ENCODE peak calls at places on chromosomes 6 and 20, in four cellular contexts. Y, S, F and K are unnamed samples.

GRCh38 chr6:82145926-82146452 is 101.6 kb downstream of the IBTK start:
- DNase-seq in Y (no peak), S (no peak), F (no peak), K (no peak)

GRCh38 chr6:558089-558488 is 98.8 kb downstream of the HUS1B start:
- DNase-seq in Y (no peak), S (no peak), F (no peak), K (no peak)

GRCh38 chr20:43991264-43991663 is 76.6 kb downstream of the TOX2 start:
- DNase-seq in Y (no peak), S (no peak), F (no peak), K (no peak)

GRCh38 chr6:111150577-111150976 is 63.3 kb downstream of the SLC16A10 start:
- DNase-seq in Y (no peak), S (no peak), F (no peak), K (no peak)

GRCh38 chr6:99967052-99967451 is 27.0 kb downstream of the MCHR2 start:
- DNase-seq in Y (no peak), S (no peak), F (no peak), K (no peak)

GRCh38 chr6:71589254-71589653 is 297.1 kb upstream of the RIMS1 start:
- DNase-seq in Y (no peak), S (no peak), F (no peak), K (no peak)

GRCh38 chr20:62895539-62895938 is 30.8 kb downstream of the DIDO1 start:
- DNase-seq in Y (no peak), S (no peak), F (no peak), K (no peak)

GRCh38 chr6:130178692-130179091 is 44.1 kb downstream of the SAMD3 start:
- DNase-seq in Y (no peak), S (peak), F (no peak), K (no peak)

GRCh38 chr6:51718533-51718932 is 368.9 kb downstream of the PKHD1 start:
- DNase-seq in Y (no peak), S (no peak), F (no peak), K (no peak)

GRCh38 chr6:50062051-50062450 is 12.3 kb upstream of the DEFB112 start:
- DNase-seq in Y (peak), S (peak), F (no peak), K (peak)

GRCh38 chr6:105769197-105769596 is 316.9 kb upstream of the PRDM1 start:
- DNase-seq in Y (no peak), S (no peak), F (no peak), K (no peak)

GRCh38 chr20:62714006-62714405 is 5.4 kb downstream of the NTSR1 start:
- DNase-seq in Y (no peak), S (no peak), F (no peak), K (no peak)

GRCh38 chr20:6756961-6757595 is 10.4 kb upstream of the BMP2 start:
- DNase-seq in Y (no peak), S (no peak), F (no peak), K (no peak)

DNA sequence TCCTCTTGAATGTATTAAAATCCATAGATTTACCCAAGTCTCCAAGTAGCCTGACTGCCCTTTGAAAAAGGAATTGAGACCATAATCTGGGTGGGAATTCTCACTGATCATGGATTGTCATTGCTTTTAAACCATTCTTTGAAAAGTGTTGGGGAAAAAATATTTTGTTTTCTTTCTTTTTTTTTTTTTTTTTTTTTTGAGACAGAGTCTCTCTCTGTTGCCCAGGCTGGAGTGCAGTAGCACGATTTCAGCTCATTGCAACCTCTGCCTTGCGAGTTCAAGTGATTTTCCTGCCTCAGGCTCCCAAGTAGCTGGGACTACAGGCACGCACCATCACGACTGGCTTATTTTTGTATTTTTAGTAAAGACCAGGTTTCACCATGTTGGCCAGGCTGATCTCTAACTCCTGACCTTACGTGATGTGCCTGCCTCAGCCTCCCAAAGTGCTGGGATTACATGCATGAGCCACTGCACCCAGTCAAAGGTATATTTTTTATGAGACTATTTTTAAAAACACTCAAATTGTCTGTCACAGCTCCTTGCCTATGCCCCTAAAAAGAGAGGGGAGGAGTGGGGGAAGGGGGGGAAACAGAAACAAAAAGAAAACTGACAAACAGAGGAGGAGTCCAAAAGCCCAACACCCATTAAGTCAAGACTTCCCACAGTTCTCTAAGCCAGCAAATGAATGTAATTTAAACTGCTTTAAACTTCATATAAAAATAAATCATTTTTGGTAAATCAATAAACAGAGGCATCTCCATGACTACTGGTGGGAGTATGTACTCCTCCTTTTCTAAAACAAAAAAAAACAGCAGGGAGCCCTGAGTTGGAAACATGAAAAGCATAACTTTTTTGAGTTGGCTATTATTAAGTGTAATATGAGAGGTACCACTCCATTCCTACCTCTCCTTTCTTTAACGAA is 119.4 kb upstream of the PRSS16 start:
- DNase-seq in Y (no peak), S (no peak), F (no peak), K (no peak)
- TF ChIP-seq JUNB in Y (no peak), S (no peak), F (no peak), K (no peak)

DNA sequence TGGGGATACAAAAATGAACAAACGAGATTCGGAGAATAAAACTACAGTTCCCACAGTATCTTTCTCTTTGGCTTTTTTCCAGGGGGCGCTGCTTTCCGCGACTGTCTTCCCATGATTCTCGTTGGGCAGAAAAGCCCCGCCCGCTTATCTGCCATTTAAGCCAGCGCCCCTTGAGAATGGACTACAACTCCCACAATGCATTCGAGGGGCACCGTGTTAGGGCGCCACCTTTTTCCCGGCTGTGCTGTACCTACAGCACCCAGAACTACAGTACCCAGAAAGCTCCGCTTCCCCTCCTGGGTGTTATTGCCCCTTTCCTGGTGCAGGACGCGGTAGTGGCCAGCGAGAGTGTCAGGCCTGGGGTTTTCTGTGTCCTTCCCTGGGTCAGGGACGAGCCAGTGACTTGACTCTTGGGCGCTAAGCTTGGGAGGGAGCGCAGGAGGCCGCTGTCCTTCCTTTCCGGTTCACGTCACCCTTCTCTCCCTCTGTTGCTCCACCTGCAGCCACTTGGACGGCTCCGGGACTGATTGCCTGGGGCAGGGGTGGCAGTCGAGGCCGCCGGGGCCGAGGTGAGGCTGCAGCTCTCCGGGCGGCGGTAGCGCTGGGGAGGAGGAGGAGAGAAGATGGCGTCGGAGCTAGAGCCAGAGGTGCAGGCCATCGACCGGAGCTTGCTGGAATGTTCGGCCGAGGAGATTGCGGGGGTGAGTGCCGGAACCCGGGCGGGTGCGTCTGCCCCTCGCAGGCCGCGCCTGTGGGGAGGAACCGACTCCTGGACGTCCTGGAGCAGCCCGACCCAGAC is at the start of gene UBR2:
- DNase-seq in Y (peak), S (peak), F (peak), K (peak)
- TF ChIP-seq POLR2AphosphoS5 in Y (peak), S (peak), F (peak), K (peak)

GRCh38 chr20:41047975-41048305 is 19.3 kb downstream of the TOP1 start:
- DNase-seq in Y (no peak), S (no peak), F (no peak), K (no peak)
- TF ChIP-seq JUNB in Y (no peak), S (no peak), F (peak), K (no peak)

GRCh38 chr6:145736854-145737181 is 1.5 kb upstream of the EPM2A start:
- DNase-seq in Y (no peak), S (no peak), F (no peak), K (no peak)

GRCh38 chr6:145733770-145734169 is 1.6 kb downstream of the EPM2A start:
- DNase-seq in Y (no peak), S (no peak), F (no peak), K (no peak)

GRCh38 chr6:145734486-145735355 is 599 bp downstream of the EPM2A start:
- DNase-seq in Y (peak), S (peak), F (no peak), K (peak)

GRCh38 chr6:145733207-145733606 is 2.1 kb downstream of the EPM2A start:
- DNase-seq in Y (no peak), S (no peak), F (no peak), K (no peak)

GRCh38 chr6:145735356-145736165 is at the start of gene EPM2A:
- DNase-seq in Y (peak), S (peak), F (peak), K (peak)
- TF ChIP-seq POLR2AphosphoS5 in Y (peak), S (peak), F (peak), K (no peak)

GRCh38 chr20:48066256-48066655 is 281.0 kb upstream of the SULF2 start:
- DNase-seq in Y (no peak), S (no peak), F (no peak), K (no peak)
- TF ChIP-seq JUNB in Y (no peak), S (no peak), F (no peak), K (no peak)

GRCh38 chr6:16759646-16760535 is 1.4 kb downstream of the ATXN1 start:
- DNase-seq in Y (peak), S (peak), F (no peak), K (peak)
- TF ChIP-seq POLR2AphosphoS5 in Y (no peak), S (peak), F (peak), K (no peak)

GRCh38 chr20:41510224-41510623 is 108.0 kb downstream of the CHD6 start:
- DNase-seq in Y (no peak), S (no peak), F (no peak), K (peak)
- TF ChIP-seq JUNB in Y (no peak), S (no peak), F (no peak), K (no peak)

DNA sequence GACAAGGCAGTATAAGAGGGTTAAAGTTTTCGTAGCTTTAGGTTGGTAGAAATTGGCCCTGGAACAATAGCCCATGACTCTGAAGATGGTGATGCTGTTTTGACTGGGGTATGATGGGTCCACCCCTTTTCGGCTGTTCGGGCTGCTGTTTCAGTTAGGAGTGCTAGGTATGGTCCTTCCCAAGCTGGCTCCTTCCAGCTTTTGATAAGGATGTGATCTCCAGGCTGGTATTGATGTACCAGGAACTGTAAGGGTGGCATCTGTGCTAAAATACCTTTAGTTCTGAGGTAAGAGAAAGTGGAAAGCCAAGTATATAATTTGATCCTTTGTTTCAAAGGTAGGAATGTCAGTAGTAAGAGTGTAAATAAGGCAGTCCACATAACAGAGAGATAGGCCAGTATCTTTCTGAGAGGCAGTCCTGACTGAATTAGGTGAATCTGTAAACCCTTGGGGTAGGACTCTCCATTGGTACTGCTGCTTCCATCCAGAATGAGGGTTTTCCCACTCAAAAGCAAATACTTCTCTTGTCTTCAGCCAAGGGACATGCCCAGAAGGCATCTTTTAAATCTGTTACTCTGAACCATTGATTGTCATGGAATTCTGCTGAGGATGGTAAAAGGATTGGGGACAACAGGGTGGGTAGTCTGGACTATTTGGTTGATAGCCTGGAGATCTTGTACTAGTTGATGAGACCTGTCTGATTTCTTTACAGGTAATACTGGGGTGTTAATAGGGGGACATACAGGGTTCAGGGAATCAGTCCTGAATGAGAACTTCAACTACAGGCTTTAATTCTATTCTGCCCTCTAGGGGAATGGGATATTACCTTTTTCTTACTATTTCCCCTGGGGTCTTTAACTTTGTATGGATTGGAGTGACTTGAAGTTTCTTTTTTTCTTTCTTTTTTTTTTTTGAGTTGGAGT is 6.1 kb upstream of the ZNFX1 start:
- DNase-seq in Y (no peak), S (peak), F (no peak), K (no peak)
- TF ChIP-seq POLR2AphosphoS5 in Y (peak), S (peak), F (peak), K (peak)

DNA sequence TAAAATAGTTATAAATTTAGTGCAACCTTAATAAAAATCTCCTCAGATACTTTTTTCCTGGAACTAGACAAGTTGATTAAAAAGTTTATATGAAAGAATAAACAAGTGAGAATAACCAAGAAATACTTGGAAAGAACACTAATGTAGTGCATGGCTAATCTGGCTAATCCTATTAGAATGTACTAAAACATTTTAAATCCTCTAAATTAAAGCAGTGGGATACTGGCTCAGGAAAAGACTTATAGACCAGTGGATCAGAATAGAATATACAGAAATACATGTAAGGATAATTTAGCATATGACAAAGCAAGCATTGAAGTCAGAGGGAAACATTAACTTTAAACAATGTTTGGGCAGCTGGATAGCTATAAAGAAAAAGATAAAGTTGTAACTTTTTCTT is 41.1 kb upstream of the ERVFRD-1 start:
- DNase-seq in Y (no peak), S (no peak), F (no peak), K (no peak)
- TF ChIP-seq JUNB in Y (no peak), S (no peak), F (no peak), K (no peak)